ENCODE peak calls at places on chromosomes 4 and X, in nine cellular contexts. M, U, X, S, E, Y, F, G and L are unnamed samples.

GRCh38 chr4:8108991-8109390 is 49.6 kb downstream of the ABLIM2 start:
- DNase-seq in G (no peak), S (no peak), E (no peak), Y (no peak), U (no peak), X (no peak), F (no peak), M (no peak), L (no peak)

GRCh38 chrX:150240643-150240970 is 122.5 kb upstream of the MAMLD1 start:
- DNase-seq in U (no peak), X (no peak), E (no peak), G (no peak), F (no peak), Y (no peak), M (no peak), S (no peak), L (no peak)

GRCh38 chrX:43860646-43861370 is 21.4 kb downstream of the MAOB start:
- DNase-seq in U (no peak), F (peak), X (no peak), E (no peak), Y (peak), G (no peak), S (no peak), M (no peak), L (no peak)

GRCh38 chr4:183504930-183505555 is at the start of gene ING2:
- DNase-seq in G (no peak), U (no peak), F (peak), S (peak), X (peak), E (no peak), M (peak), Y (no peak), L (peak)

GRCh38 chrX:63918611-63919010 is 133.6 kb upstream of the ARHGEF9 start:
- DNase-seq in M (peak), U (no peak), X (peak), Y (no peak), F (peak), G (no peak), E (no peak), S (no peak), L (peak)

GRCh38 chr4:74768857-74769525 is 25.3 kb downstream of the BTC start:
- DNase-seq in G (no peak), Y (peak), U (no peak), E (no peak), X (no peak), S (peak), M (no peak), F (peak), L (peak)

GRCh38 chrX:31743004-31743403 is 671.2 kb upstream of the FTHL17 start:
- DNase-seq in G (no peak), S (no peak), X (no peak), Y (no peak), F (no peak), E (no peak), U (no peak), M (no peak), L (no peak)

GRCh38 chr4:93289241-93289640 is 539.3 kb upstream of the ATOH1 start:
- DNase-seq in U (no peak), M (no peak), S (no peak), X (no peak), G (no peak), F (no peak), Y (no peak), E (no peak), L (no peak)

GRCh38 chr4:6272863-6273660 is 3.4 kb downstream of the WFS1 start:
- DNase-seq in F (peak), G (no peak), S (peak), X (peak), U (no peak), E (no peak), Y (peak), M (peak), L (peak)

GRCh38 chr4:47085661-47086060 is 54.3 kb downstream of the GABRB1 start:
- DNase-seq in X (no peak), E (no peak), G (no peak), U (no peak), F (no peak), M (no peak), S (no peak), Y (no peak), L (no peak)

GRCh38 chrX:75107863-75108509 is 48.1 kb downstream of the ABCB7 start:
- DNase-seq in X (no peak), Y (no peak), S (no peak), U (no peak), G (no peak), F (no peak), E (no peak), M (no peak), L (no peak)

GRCh38 chr4:105455998-105456397 is 17.9 kb downstream of the PPA2 start:
- DNase-seq in M (no peak), G (no peak), F (no peak), E (no peak), U (no peak), X (no peak), S (no peak), Y (peak), L (no peak)

GRCh38 chr4:183449193-183449888 is 4.9 kb downstream of the CDKN2AIP start:
- DNase-seq in S (no peak), M (no peak), E (no peak), U (no peak), X (no peak), F (peak), G (no peak), Y (peak), L (peak)

GRCh38 chr4:122577189-122577553 is 43.7 kb downstream of the IL21 start:
- DNase-seq in S (no peak), G (no peak), X (no peak), Y (no peak), F (no peak), U (no peak), E (no peak), M (no peak), L (no peak)

GRCh38 chrX:153921070-153921469 is 5.0 kb downstream of the ARHGAP4 start:
- DNase-seq in G (no peak), Y (no peak), X (no peak), S (no peak), E (no peak), U (no peak), M (no peak), F (no peak), L (no peak)

GRCh38 chr4:182698212-182698611 is 219.0 kb downstream of the DCTD start:
- DNase-seq in Y (no peak), F (no peak), S (no peak), E (no peak), M (no peak), U (no peak), X (no peak), G (no peak), L (no peak)

GRCh38 chr4:78519962-78520361 is 31.6 kb upstream of the ANXA3 start:
- DNase-seq in M (no peak), S (no peak), X (no peak), U (no peak), F (no peak), Y (no peak), E (no peak), G (no peak), L (no peak)

GRCh38 chrX:112760697-112761096 is 79.9 kb downstream of the AMOT start:
- DNase-seq in M (no peak), E (no peak), S (peak), Y (no peak), U (no peak), X (no peak), F (no peak), G (no peak), L (no peak)